ENCODE peak calls at places on chromosomes 5 and 9, in five cellular contexts. X is A549, P is K562, H is GM12878, Q is HepG2. G is an unnamed sample.

GRCh38 chr5:53366245-53366644 is 114.2 kb upstream of the FST start:
- DNase-seq in X (no peak), H (no peak), P (no peak), Q (no peak), G (no peak)

GRCh38 chr9:95193480-95193879 is 124.0 kb downstream of the FANCC start:
- DNase-seq in X (no peak), Q (no peak), H (no peak), P (no peak), G (no peak)

GRCh38 chr9:95635986-95636600 is 119.3 kb upstream of the PTCH1 start:
- DNase-seq in X (no peak), Q (no peak), P (no peak), H (no peak), G (no peak)

GRCh38 chr5:10599828-10600227 is 36.0 kb downstream of the ANKRD33B start:
- DNase-seq in P (no peak), Q (no peak), H (no peak), X (no peak), G (no peak)

GRCh38 chr9:1303911-1304310 is 253.8 kb downstream of the DMRT2 start:
- DNase-seq in P (no peak), Q (no peak), H (no peak), X (no peak), G (no peak)

GRCh38 chr9:129945314-129945713 is 97.7 kb downstream of the FNBP1 start:
- DNase-seq in Q (no peak), H (no peak), X (no peak), P (no peak), G (no peak)

GRCh38 chr5:8875722-8876121 is 670.2 kb downstream of the SEMA5A start:
- DNase-seq in Q (no peak), H (no peak), P (no peak), X (no peak), G (no peak)

GRCh38 chr9:17470015-17470414 is 108.9 kb upstream of the SH3GL2 start:
- DNase-seq in X (no peak), H (no peak), P (no peak), Q (no peak), G (no peak)

GRCh38 chr9:37311938-37312730 is 110.4 kb upstream of the GRHPR start:
- DNase-seq in X (no peak), H (no peak), Q (no peak), P (no peak), G (no peak)

GRCh38 chr5:172956936-172957335 is 2.3 kb upstream of the RPL26L1 start:
- DNase-seq in X (no peak), H (no peak), Q (no peak), P (no peak), G (no peak)

GRCh38 chr5:153490124-153491085 is at the start of gene GRIA1:
- DNase-seq in P (no peak), X (no peak), H (no peak), Q (no peak), G (peak)

GRCh38 chr5:126811515-126812198 is 34.7 kb downstream of the LMNB1 start:
- DNase-seq in Q (no peak), P (peak), X (no peak), H (no peak), G (no peak)

GRCh38 chr5:9421823-9422354 is 124.0 kb downstream of the SEMA5A start:
- DNase-seq in H (no peak), X (no peak), P (no peak), Q (no peak), G (no peak)

GRCh38 chr5:39523821-39524220 is 99.0 kb upstream of the DAB2 start:
- DNase-seq in P (no peak), Q (no peak), X (no peak), H (no peak), G (no peak)

GRCh38 chr5:138492552-138493045 is 27.3 kb downstream of the EGR1 start:
- DNase-seq in P (peak), X (no peak), H (no peak), Q (no peak), G (no peak)

GRCh38 chr5:59037041-59037440 is 454.2 kb downstream of the RAB3C start:
- DNase-seq in H (no peak), Q (no peak), X (no peak), P (no peak), G (no peak)

GRCh38 chr5:13536921-13537320 is 407.6 kb downstream of the DNAH5 start:
- DNase-seq in H (no peak), X (no peak), Q (no peak), P (no peak), G (no peak)

GRCh38 chr5:16178745-16179372 is 732 bp downstream of the MARCHF11 start:
- DNase-seq in X (no peak), H (no peak), P (peak), Q (peak), G (peak)

GRCh38 chr9:71285191-71285656 is 163.8 kb upstream of the TRPM3 start:
- DNase-seq in Q (peak), H (no peak), P (peak), X (peak), G (peak)

GRCh38 chr5:95631265-95631957 is 11.5 kb downstream of the GPR150 start:
- DNase-seq in H (no peak), P (peak), X (no peak), Q (no peak), G (no peak)

GRCh38 chr5:53431665-53432064 is 48.8 kb upstream of the FST start:
- DNase-seq in Q (no peak), H (no peak), P (no peak), X (no peak), G (no peak)

GRCh38 chr9:114779352-114779845 is 26.4 kb downstream of the TNFSF15 start:
- DNase-seq in Q (no peak), X (peak), H (no peak), P (no peak), G (no peak)

GRCh38 chr5:143200781-143201398 is 202.6 kb downstream of the NR3C1 start:
- DNase-seq in X (no peak), H (no peak), Q (no peak), P (peak), G (no peak)

GRCh38 chr5:177537389-177538361 is 16.7 kb downstream of the FAM193B start:
- DNase-seq in Q (no peak), X (peak), H (no peak), P (no peak), G (peak)

GRCh38 chr9:8384126-8384525 is 584.5 kb upstream of the DMAC1 start:
- DNase-seq in X (no peak), H (no peak), P (no peak), Q (no peak), G (no peak)

GRCh38 chr5:97735209-97735608 is 552.2 kb upstream of the RIOK2 start:
- DNase-seq in Q (no peak), P (no peak), H (no peak), X (no peak), G (no peak)

GRCh38 chr5:175896641-175897040 is 25.3 kb downstream of the CPLX2 start:
- DNase-seq in Q (no peak), X (no peak), P (no peak), H (no peak), G (no peak)

GRCh38 chr9:99356512-99356971 is 134.5 kb downstream of the SEC61B start:
- DNase-seq in Q (no peak), X (no peak), P (no peak), H (no peak), G (no peak)

GRCh38 chr9:99352786-99353185 is 130.7 kb downstream of the SEC61B start:
- DNase-seq in P (no peak), Q (no peak), X (no peak), H (no peak), G (no peak)

GRCh38 chr9:99353408-99353807 is 131.3 kb downstream of the SEC61B start:
- DNase-seq in X (no peak), Q (no peak), H (no peak), P (no peak), G (no peak)

GRCh38 chr9:99351647-99352046 is 129.6 kb downstream of the SEC61B start:
- DNase-seq in Q (no peak), X (no peak), P (peak), H (no peak), G (peak)

DNA sequence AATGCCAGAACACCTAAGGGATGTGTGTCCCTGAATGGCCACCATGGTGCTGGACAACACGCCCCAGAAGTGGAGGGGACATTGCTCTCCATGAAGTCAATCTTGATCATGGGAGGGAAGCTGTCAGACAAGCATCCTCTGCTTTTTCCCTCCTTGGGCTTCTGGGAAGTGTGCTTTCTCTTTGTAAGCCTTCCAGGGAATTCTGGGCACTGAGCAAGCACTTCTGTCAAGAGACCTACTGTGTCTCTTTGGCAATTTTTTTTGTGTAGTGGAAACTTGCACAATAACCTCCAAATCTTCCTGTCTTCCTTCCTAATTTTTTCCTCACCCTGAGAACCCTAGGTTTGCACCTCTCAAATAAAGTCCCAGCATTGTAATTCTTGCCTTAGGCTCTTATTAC is 132.0 kb downstream of the SEC61B start:
- DNase-seq in X (no peak), H (no peak), P (no peak), Q (no peak), G (no peak)
- H3K27ac ChIP-seq in X (no peak), H (no peak), P (no peak), Q (no peak), G (no peak)

DNA sequence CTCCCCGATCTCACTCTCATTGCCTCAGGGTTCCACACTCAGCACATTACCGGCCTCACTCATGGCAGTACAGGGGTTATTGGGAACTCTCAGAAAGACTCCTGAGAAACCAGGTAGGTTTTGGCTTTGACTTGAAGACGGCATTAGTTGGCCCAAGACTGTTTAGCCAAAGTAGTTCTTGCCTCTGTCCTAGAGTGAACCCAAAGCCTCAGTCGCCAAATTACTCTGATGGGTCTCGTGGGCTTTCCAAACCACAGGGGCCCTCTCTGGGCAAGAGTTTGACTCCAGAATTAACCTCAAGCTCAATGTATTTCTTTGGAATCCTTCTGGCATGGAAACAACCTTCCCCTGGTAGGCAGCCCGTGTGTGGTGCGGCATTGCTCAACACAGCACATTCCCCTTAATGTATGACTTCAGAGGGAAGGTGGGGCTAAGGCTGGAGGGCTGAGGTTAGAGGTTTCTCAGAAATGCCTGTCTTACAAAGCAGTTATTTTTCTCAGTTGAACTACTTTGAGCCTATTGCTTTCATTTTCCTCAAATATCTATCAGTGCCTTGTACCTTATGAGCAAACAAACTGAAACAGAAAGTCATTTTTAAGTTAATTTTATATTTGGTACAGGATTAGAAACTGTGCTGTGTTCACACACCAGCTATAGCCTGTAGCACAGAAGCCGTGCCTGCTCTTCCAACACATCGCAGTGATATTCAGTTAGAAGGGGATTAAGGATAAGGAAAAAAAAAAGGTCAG is 123.8 kb upstream of the HAPLN1 start:
- DNase-seq in X (peak), Q (no peak), H (peak), P (no peak), G (peak)
- TF ChIP-seq JUNB in X (no peak), Q (no peak), H (peak), P (no peak), G (no peak)

DNA sequence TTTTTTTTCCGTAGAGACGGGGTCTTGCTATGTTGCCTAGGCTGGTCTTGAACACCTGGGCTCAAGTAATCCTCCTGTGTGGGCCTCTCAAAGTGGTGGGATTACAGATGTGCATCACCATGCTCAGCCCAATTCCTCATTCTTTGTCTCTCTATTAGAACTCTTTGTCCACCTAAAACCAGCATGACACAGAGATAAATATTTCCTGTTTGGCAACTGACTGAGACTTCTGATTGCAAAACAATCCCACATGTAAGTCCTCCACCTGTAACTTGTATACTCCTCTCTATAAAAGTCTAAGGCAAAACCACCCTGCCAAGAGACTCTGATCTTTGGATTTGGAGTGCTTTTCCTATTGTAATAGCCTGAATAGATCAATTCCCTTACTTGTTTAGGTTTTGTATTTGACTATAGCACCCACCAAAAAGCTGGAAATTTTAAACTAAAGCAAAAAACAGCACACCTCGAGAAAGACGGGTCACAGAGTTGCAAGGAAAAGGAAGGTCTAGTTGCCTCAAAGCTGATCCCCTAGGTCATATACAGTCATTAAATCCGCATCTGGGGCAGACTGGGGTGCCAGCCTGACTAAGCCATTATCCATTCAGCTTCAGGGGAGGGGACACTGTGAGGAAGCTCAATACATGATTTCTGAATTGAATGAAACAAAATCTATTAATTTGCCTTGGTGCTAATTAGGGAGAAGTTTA is 13.5 kb upstream of the KIF27 start:
- DNase-seq in P (no peak), X (no peak), Q (no peak), H (no peak), G (no peak)
- H3K27ac ChIP-seq in P (no peak), X (peak), Q (no peak), H (no peak), G (no peak)

GRCh38 chr5:75081510-75081909 is 29.2 kb upstream of the GCNT4 start:
- DNase-seq in Q (no peak), X (no peak), H (no peak), P (no peak), G (no peak)
- TF ChIP-seq JUNB in Q (no peak), X (no peak), H (no peak), P (no peak), G (no peak)

DNA sequence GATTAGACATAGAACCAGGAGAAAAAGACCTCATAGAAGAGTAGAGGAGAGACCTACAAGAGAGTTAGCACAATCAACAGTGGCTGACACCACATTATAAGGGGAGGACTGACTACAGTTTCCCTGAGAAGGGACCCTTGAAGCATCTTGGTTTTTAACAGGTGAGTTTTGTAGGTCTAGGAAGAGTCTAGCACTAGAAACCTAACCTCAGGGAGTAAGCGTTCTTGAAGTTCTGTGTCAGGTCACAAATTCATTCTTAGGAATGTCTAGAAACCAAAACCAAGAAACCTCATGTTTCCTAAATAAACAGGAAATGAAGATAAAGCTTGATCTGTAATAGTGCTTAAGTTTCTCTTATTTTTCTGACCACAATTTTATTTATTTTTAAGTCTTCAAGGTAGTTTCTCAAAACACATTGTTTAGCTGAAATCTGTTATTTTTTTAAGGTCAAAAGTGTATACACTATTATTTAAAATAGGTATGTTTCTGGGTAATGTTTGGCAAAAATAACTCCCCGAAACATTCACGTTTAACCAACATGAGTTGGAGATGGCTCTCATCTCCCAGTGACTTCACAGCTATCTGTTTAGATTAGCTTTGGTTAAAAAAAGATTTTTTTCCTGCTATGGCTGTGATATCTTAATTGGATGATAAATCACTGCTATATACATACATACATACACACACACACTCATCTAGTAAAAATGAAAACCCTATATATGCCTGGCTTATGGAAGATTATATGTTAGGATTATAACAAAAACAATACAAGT is 37.1 kb downstream of the MAP3K1 start:
- DNase-seq in X (no peak), H (no peak), P (no peak), Q (no peak), G (no peak)
- H3K27ac ChIP-seq in X (no peak), H (no peak), P (no peak), Q (no peak), G (no peak)

DNA sequence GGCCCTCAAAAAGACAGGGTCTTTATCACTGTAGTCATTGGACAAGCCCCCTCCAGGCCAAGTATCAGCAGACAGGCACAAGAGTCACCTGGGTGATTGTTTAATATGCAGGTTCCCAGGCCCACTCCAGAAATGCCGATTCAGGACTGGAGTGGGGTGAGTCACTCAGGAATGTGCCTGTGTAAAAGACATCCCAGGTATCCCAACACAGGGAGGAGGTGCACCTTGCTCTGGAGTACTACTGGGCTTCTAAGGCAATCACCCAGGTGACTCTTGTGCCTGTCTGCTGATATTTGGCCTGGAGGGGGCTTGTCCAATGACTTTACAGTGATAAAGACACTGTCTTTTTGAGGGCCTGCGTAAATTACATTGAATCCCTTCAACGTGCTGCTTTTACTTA is 40.6 kb downstream of the ACTL7B start:
- DNase-seq in Q (peak), P (no peak), X (no peak), H (no peak), G (peak)
- TF ChIP-seq JUNB in Q (no peak), P (no peak), X (no peak), H (no peak), G (no peak)

GRCh38 chr9:6008169-6008979 is 7.0 kb downstream of the RANBP6 start:
- DNase-seq in Q (peak), H (peak), X (peak), P (peak), G (peak)
- H3K27ac ChIP-seq in Q (peak), H (peak), X (peak), P (peak), G (peak)